ENCODE peak calls at places on chromosomes 12 and 14, in eight cellular contexts. Q is activated B cell treated with CpG ODN at 0.5 μM for 24 hours, W is AG04450, O is heart left ventricle, X is natural killer cell, M is astrocyte, K is RWPE1, R is WTC11. E is an unnamed sample.

GRCh38 chr12:31506907-31507306 is 84.0 kb downstream of the DENND5B start:
- DNase-seq in K (no peak), O (no peak), W (no peak), R (no peak), Q (no peak), X (no peak), M (peak; percentile 89), E (no peak)

GRCh38 chr14:80310950-80311349 is 99.6 kb upstream of the DIO2 start:
- DNase-seq in W (no peak), R (no peak), K (no peak), M (no peak), X (no peak), O (peak; percentile 22), Q (no peak), E (no peak)

GRCh38 chr14:59107819-59108218 is 80.6 kb upstream of the DAAM1 start:
- DNase-seq in X (no peak), Q (no peak), M (no peak), W (no peak), K (no peak), O (no peak), R (no peak), E (no peak)

GRCh38 chr14:104087505-104087904 is 2.0 kb downstream of the ASPG start:
- DNase-seq in Q (peak; percentile 10), R (peak; percentile 7), X (no peak), M (no peak), K (no peak), W (no peak), O (no peak), E (no peak)

GRCh38 chr14:69298131-69299071 is 38.4 kb downstream of the GALNT16 start:
- DNase-seq in R (no peak), W (no peak), K (no peak), X (no peak), O (no peak), M (no peak), Q (no peak), E (no peak)

GRCh38 chr12:62744551-62744950 is 190.4 kb downstream of the PPM1H start:
- DNase-seq in W (no peak), Q (no peak), M (peak; percentile 46), O (no peak), K (no peak), X (no peak), R (no peak), E (no peak)

GRCh38 chr12:111753144-111753881 is 13.4 kb upstream of the ALDH2 start:
- DNase-seq in M (no peak), X (no peak), K (peak; percentile 61), O (peak; percentile 62), Q (no peak), R (peak; percentile 75), W (peak; percentile 39), E (peak; percentile 92)

GRCh38 chr12:76226397-76226796 is 121.8 kb downstream of the BBS10 start:
- DNase-seq in O (no peak), K (no peak), W (no peak), X (no peak), R (no peak), Q (no peak), M (peak; percentile 41), E (no peak)

GRCh38 chr14:61385002-61385685 is 63.8 kb downstream of the PRKCH start:
- DNase-seq in X (peak; percentile 56), K (no peak), Q (no peak), W (no peak), M (no peak), O (no peak), R (no peak), E (no peak)

GRCh38 chr12:203462-204260 is 10.3 kb downstream of the SLC6A12 start:
- DNase-seq in W (no peak), K (no peak), Q (no peak), O (no peak), X (no peak), R (peak; percentile 59), M (no peak), E (peak; percentile 52)
- TF ChIP-seq CTCF in W (peak; percentile 21), K (no peak), Q (no peak), O (peak; percentile 16), X (no peak), R (no peak), M (no peak), E (no peak)

DNA sequence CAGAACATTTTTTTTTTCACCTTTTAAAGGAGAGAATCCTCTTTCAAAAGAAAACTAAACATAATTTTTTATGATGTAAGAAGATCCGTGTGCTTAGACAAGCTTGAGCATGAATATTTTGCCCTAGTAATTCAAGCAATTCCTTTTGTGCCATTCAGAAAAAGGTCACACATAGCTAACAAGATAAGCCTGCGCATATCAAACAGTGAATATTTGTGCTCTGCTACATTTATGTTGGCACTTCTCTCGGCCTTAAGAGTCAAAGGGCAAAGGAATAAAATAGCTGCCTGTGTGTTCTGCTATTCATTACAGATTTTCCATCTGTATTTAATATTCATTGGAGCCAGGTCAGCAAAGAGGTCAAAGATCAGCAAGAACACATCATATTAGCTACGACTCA is 163.4 kb downstream of the TMTC3 start:
- DNase-seq in R (no peak), O (no peak), Q (no peak), M (no peak), K (no peak), W (no peak), X (no peak), E (no peak)
- TF ChIP-seq CTCF in R (no peak), O (no peak), Q (no peak), M (no peak), K (no peak), W (no peak), X (no peak), E (no peak)

DNA sequence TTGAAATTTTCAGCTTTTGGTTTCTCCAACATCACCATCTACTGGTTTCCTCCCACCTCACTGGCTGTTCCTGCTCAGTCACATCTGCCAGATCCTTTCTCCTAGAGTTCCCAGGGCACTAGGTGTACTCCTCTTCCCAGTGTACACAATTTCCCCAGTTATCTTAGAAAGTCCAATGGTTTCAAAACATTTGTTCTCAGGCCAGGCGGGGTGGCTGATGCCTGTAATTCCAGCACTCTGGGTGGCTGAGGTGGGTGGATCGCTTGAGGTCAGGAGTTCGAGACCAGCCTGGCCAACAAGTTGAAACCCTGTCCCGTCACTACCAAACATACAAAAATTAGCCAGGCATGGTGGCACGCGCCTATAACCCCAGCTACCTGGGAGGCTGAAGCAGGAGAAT is 60.7 kb downstream of the SPPL3 start:
- DNase-seq in W (no peak), Q (no peak), K (no peak), O (no peak), X (no peak), M (no peak), R (no peak), E (no peak)
- TF ChIP-seq CTCF in W (no peak), Q (no peak), K (no peak), O (no peak), X (no peak), M (no peak), R (no peak), E (no peak)

DNA sequence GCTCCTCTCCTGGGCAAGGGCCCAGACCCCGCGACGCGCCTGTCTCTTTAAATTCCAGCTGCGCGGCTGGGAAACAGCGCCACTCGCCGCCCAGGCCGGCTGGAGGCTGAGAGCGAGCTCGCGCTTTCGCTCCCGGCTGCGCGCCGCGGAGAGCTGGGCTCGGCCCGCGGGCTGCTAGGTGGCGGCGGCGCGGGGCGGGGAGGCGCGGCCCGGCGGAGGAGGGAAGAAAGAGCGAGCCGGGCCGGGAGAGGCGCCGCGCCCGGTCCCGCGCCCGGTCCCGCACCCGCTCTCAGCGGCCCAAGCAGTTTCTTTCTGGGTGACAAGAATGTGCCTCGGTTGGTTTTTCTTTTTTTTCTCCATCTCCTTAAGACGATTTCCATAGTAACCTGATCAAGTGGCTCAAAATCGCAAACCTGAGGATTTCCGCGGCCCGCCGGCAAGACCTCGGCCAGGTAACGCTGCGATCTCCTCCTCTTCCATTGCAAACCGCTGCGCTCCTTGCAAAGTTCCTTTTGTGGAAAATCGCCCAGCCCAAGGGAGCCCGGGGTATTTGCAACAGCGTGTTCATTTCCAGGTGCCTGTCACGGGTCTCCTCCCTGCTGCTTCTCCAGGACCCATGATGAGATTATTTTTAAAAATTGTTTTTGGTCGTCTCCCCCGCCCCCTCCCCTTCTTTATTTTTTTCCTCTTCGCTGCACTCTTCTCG is 259.5 kb upstream of the E2F7 start:
- DNase-seq in W (no peak), K (peak; percentile 64), R (peak; percentile 86), M (peak; percentile 58), O (peak; percentile 70), Q (no peak), X (no peak), E (peak; percentile 37)
- TF ChIP-seq CTCF in W (peak; percentile 55), K (peak; percentile 74), R (no peak), M (peak; percentile 21), O (peak; percentile 34), Q (no peak), X (no peak), E (peak; percentile 62)

DNA sequence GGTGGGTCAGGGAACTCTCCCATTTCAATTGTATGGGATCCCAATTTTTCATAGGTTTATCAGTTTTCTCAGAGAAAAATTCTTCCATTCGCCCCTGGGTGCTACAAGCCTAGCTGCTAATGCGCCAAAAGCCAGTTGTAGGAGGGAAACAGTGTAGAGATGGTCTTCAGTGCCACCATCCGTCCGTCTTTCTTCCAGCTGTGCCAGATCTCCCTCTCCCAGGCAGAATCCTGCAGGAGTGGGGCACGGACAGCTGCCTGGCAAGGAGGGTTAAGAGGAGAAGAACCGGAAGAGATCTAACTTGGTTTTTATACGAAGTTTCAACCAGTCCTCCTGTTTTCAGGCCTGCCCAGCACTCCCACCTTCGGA is 38.9 kb upstream of the FUT8 start:
- DNase-seq in M (no peak), R (no peak), W (no peak), Q (no peak), K (no peak), O (no peak), X (no peak), E (no peak)
- TF ChIP-seq CTCF in M (no peak), R (no peak), W (no peak), Q (no peak), K (no peak), O (no peak), X (no peak), E (no peak)

DNA sequence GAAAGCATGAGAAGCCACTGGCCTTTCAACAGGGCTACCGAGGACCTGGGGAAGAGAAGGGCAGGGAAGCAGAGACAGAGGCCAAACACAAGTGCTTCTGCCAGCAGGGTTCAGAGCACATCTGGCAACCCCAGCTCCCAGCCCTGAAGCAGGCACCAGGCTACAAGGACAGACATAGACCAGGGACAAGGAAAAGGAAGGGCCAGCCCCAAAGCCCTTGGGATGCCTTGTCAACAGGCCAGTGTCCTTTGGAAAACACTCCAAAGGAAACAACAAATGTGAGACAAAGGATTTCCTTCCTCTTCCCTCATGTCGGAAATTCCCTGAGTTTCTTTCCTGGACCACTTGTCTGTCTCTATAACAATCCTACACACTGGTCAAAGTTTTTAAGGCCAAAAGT is 59.2 kb downstream of the TTC9 start:
- DNase-seq in K (no peak), O (peak; percentile 11), X (no peak), W (no peak), R (no peak), M (no peak), Q (no peak), E (no peak)
- TF ChIP-seq CTCF in K (no peak), O (no peak), X (no peak), W (no peak), R (no peak), M (no peak), Q (no peak), E (no peak)

E was measured in D721Med.